ENCODE peak calls at places on chromosomes 5 and 9, in ten cellular contexts. T, C, L, V, W, X, U, J, M and R are unnamed samples.
A peak's percentile ranks its signal among the peaks of the same experiment; 100 is the strongest.

GRCh38 chr9:81082251-81082650 is 607.1 kb downstream of the TLE1 start:
- DNase-seq in V (no peak), X (no peak), W (no peak), T (no peak), C (no peak), L (no peak), J (no peak), U (no peak), M (peak; percentile 14), R (no peak)

GRCh38 chr9:104091708-104092107 is 2.4 kb upstream of the SMC2 start:
- DNase-seq in T (peak; percentile 85), W (peak; percentile 1), U (no peak), M (peak; percentile 18), X (no peak), C (no peak), L (no peak), J (peak; percentile 24), V (no peak), R (peak; percentile 3)

GRCh38 chr9:4238522-4238921 is 61.3 kb downstream of the GLIS3 start:
- DNase-seq in M (peak; percentile 45), T (no peak), X (peak; percentile 56), W (no peak), L (peak; percentile 5), U (no peak), C (no peak), V (no peak), J (peak; percentile 66), R (no peak)

GRCh38 chr9:87431831-87432230 is 65.8 kb upstream of the DAPK1 start:
- DNase-seq in X (no peak), J (no peak), V (no peak), T (no peak), M (peak; percentile 11), C (no peak), W (no peak), U (no peak), L (no peak), R (no peak)

GRCh38 chr5:138905541-138905940 is 30.4 kb upstream of the LRRTM2 start:
- DNase-seq in W (no peak), T (no peak), M (no peak), L (peak; percentile 14), X (peak; percentile 67), V (no peak), C (no peak), J (peak; percentile 41), U (no peak), R (no peak)

GRCh38 chr5:38718874-38719391 is 126.9 kb upstream of the OSMR start:
- DNase-seq in V (no peak), U (no peak), C (no peak), T (no peak), M (peak; percentile 49), W (no peak), L (no peak), X (no peak), J (no peak), R (no peak)

GRCh38 chr9:112380771-112381181 is 868 bp downstream of the HSDL2 start:
- DNase-seq in M (peak; percentile 56), U (no peak), X (peak; percentile 57), W (no peak), T (peak; percentile 19), C (no peak), J (peak; percentile 22), V (peak; percentile 12), L (no peak), R (no peak)

GRCh38 chr9:82957526-82958379 is 105.2 kb downstream of the RASEF start:
- DNase-seq in T (no peak), M (no peak), L (no peak), J (no peak), U (no peak), W (no peak), V (no peak), C (no peak), X (peak; percentile 41), R (no peak)

GRCh38 chr5:158430166-158430828 is 571.4 kb upstream of the CLINT1 start:
- DNase-seq in V (no peak), X (no peak), C (no peak), U (no peak), W (no peak), J (no peak), M (peak; percentile 8), L (no peak), T (no peak), R (no peak)

GRCh38 chr5:57778528-57779175 is 296.0 kb upstream of the ACTBL2 start:
- DNase-seq in C (no peak), M (peak; percentile 75), W (no peak), J (no peak), X (no peak), V (no peak), L (no peak), U (no peak), T (no peak), R (no peak)

GRCh38 chr5:160616712-160617497 is 195.2 kb downstream of the PTTG1 start:
- DNase-seq in W (no peak), L (no peak), T (peak; percentile 63), M (no peak), C (no peak), V (no peak), X (no peak), U (no peak), J (no peak), R (no peak)

GRCh38 chr9:94638335-94639044 is 828 bp downstream of the FBP1 start:
- DNase-seq in T (peak; percentile 17), M (no peak), U (no peak), W (no peak), C (no peak), L (no peak), V (no peak), J (no peak), X (no peak), R (no peak)

GRCh38 chr5:85293139-85293785 is 908.6 kb upstream of the EDIL3 start:
- DNase-seq in X (no peak), M (peak; percentile 8), J (peak; percentile 10), V (no peak), U (no peak), C (no peak), T (no peak), W (no peak), L (peak; percentile 9), R (no peak)

GRCh38 chr5:1510151-1510561 is 13.6 kb downstream of the LPCAT1 start:
- DNase-seq in J (no peak), U (no peak), W (no peak), C (no peak), M (no peak), L (no peak), T (no peak), X (no peak), V (no peak), R (no peak)

GRCh38 chr9:121783523-121784507 is 132.4 kb downstream of the DAB2IP start:
- DNase-seq in M (no peak), J (no peak), U (no peak), T (no peak), C (no peak), L (no peak), V (no peak), W (no peak), X (no peak), R (no peak)

GRCh38 chr5:90161399-90161798 is 248.2 kb downstream of the CETN3 start:
- DNase-seq in V (no peak), U (no peak), X (peak; percentile 38), C (no peak), T (peak; percentile 41), L (no peak), W (no peak), J (no peak), M (peak; percentile 76), R (peak; percentile 8)

GRCh38 chr5:102911973-102912372 is 156.9 kb downstream of the PAM start:
- DNase-seq in V (no peak), M (peak; percentile 88), L (no peak), X (peak; percentile 92), U (no peak), C (no peak), W (no peak), T (no peak), J (peak; percentile 34), R (no peak)